ENCODE peak calls at places on chromosomes 11 and 22, in four cellular contexts. One of them, this sample, is unnamed.

GRCh38 chr11:196786-197731 is 4.2 kb downstream of the SCGB1C1 start:
- DNase-seq in adrenal gland: no peak
- DNase-seq in ovary: peak; percentile 18
- DNase-seq in H1: no peak
- DNase-seq in this sample: no peak

GRCh38 chr11:64120951-64121569 is 44.9 kb downstream of the MACROD1 start:
- DNase-seq in adrenal gland: no peak
- DNase-seq in ovary: no peak
- DNase-seq in H1: no peak
- DNase-seq in this sample: no peak

GRCh38 chr11:126197277-126197939 is 14.0 kb downstream of the RPUSD4 start:
- DNase-seq in adrenal gland: no peak
- DNase-seq in ovary: no peak
- DNase-seq in H1: no peak
- DNase-seq in this sample: no peak

GRCh38 chr11:110467556-110467955 is 37.8 kb downstream of the FDX1 start:
- DNase-seq in H1: no peak
- DNase-seq in adrenal gland: no peak
- DNase-seq in ovary: no peak
- DNase-seq in this sample: no peak

GRCh38 chr22:50696799-50697561 is 24.4 kb downstream of the SHANK3 start:
- DNase-seq in ovary: peak; percentile 10
- DNase-seq in adrenal gland: peak; percentile 12
- DNase-seq in H1: no peak
- DNase-seq in this sample: no peak

GRCh38 chr11:1877211-1878133 is 14.2 kb downstream of the PRR33 start:
- DNase-seq in ovary: peak; percentile 66
- DNase-seq in H1: no peak
- DNase-seq in adrenal gland: peak; percentile 79
- DNase-seq in this sample: no peak

GRCh38 chr11:67308031-67308866 is 4.9 kb downstream of the SSH3 start:
- DNase-seq in ovary: no peak
- DNase-seq in H1: no peak
- DNase-seq in adrenal gland: no peak
- DNase-seq in this sample: no peak

GRCh38 chr11:57560146-57560545 is 7.3 kb downstream of the UBE2L6 start:
- DNase-seq in ovary: no peak
- DNase-seq in H1: no peak
- DNase-seq in adrenal gland: no peak
- DNase-seq in this sample: no peak

GRCh38 chr11:47924184-47924671 is 56.1 kb upstream of the PTPRJ start:
- DNase-seq in ovary: no peak
- DNase-seq in H1: no peak
- DNase-seq in adrenal gland: peak; percentile 80
- DNase-seq in this sample: no peak

GRCh38 chr11:104370478-104370877 is 206.5 kb upstream of the PDGFD start:
- DNase-seq in adrenal gland: no peak
- DNase-seq in H1: no peak
- DNase-seq in ovary: no peak
- DNase-seq in this sample: no peak

GRCh38 chr22:32127904-32128303 is 31.2 kb downstream of the C22orf42 start:
- DNase-seq in H1: peak; percentile 27
- DNase-seq in adrenal gland: no peak
- DNase-seq in ovary: no peak
- DNase-seq in this sample: no peak

GRCh38 chr11:43942651-43943356 is 367 bp downstream of the C11orf96 start:
- DNase-seq in adrenal gland: peak; percentile 65
- DNase-seq in ovary: peak; percentile 65
- DNase-seq in H1: no peak
- DNase-seq in this sample: no peak

GRCh38 chr22:43572710-43573109 is 160.9 kb downstream of the MPPED1 start:
- DNase-seq in H1: no peak
- DNase-seq in ovary: no peak
- DNase-seq in adrenal gland: no peak
- DNase-seq in this sample: peak; percentile 26

GRCh38 chr11:115471367-115471766 is 32.8 kb downstream of the CADM1 start:
- DNase-seq in ovary: no peak
- DNase-seq in adrenal gland: peak; percentile 17
- DNase-seq in H1: no peak
- DNase-seq in this sample: no peak

GRCh38 chr11:117356126-117356761 is 28.6 kb downstream of the CEP164 start:
- DNase-seq in H1: no peak
- DNase-seq in ovary: no peak
- DNase-seq in adrenal gland: no peak
- DNase-seq in this sample: no peak

GRCh38 chr22:27099896-27100295 is 442.5 kb downstream of the MIAT start:
- DNase-seq in ovary: no peak
- DNase-seq in adrenal gland: no peak
- DNase-seq in H1: no peak
- DNase-seq in this sample: no peak

GRCh38 chr11:2109541-2110019 is 29.6 kb downstream of the IGF2 start:
- DNase-seq in ovary: no peak
- DNase-seq in H1: no peak
- DNase-seq in adrenal gland: no peak
- DNase-seq in this sample: no peak

GRCh38 chr11:129593098-129593497 is 217.4 kb downstream of the BARX2 start:
- DNase-seq in H1: no peak
- DNase-seq in adrenal gland: no peak
- DNase-seq in ovary: no peak
- DNase-seq in this sample: no peak

GRCh38 chr22:37462983-37463382 is 23.2 kb downstream of the MFNG start:
- DNase-seq in H1: no peak
- DNase-seq in adrenal gland: peak; percentile 31
- DNase-seq in ovary: no peak
- DNase-seq in this sample: no peak

GRCh38 chr22:23632178-23632577 is at the start of gene DRICH1:
- DNase-seq in adrenal gland: no peak
- DNase-seq in ovary: no peak
- DNase-seq in H1: no peak
- DNase-seq in this sample: no peak

DNA sequence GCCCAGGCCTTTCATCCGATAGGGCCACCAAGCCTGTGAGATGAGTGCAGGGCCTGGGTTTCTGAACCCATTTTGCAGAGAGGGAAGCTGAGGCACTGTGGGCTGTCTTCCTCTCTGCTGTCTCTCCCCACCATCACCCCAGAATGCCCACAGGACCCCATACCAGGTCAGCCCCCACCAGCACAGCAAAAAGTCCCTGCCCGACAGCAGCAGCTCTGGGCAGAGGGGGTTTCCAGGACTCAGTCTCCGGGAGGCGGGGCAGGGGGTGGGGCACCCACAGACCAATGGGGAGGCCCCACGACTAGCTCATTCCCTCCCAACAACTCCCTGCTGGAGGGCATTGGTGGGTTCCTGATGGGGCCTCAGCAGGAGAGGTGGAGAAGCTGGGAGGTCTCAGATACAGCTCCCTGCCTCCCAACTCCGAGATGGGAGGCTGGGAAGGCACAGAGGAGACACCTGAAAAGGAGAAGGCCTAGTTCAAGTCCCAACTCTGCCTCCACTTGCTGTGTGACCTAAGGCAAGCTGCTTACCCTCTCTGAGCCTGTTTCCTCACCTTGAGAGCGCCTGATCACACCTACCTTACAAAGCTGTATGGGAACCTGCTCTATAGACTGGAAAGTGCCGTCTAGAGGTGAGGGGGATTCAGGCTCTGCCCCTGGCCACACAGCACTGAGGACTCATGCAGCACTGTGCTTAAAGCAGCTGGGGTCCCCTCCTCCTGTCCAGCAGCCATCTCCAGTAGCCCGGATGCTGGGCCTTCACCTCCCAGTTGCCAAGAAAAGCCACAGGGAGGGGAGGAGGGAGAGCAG is 3.5 kb downstream of the CBX7 start:
- DNase-seq in ovary: peak; percentile 87
- DNase-seq in H1: no peak
- DNase-seq in adrenal gland: peak; percentile 37
- DNase-seq in this sample: no peak
- TF ChIP-seq POLR2A in ovary: peak; percentile 26
- TF ChIP-seq POLR2A in H1: peak; percentile 39
- TF ChIP-seq POLR2A in adrenal gland: no peak
- TF ChIP-seq POLR2A in this sample: no peak

GRCh38 chr11:113875414-113876073 is at the start of gene USP28:
- DNase-seq in adrenal gland: peak; percentile 98
- DNase-seq in ovary: peak; percentile 97
- DNase-seq in H1: peak; percentile 84
- DNase-seq in this sample: peak; percentile 98
- TF ChIP-seq POLR2A in adrenal gland: peak; percentile 92
- TF ChIP-seq POLR2A in ovary: peak; percentile 41
- TF ChIP-seq POLR2A in H1: peak; percentile 95
- TF ChIP-seq POLR2A in this sample: peak; percentile 33

DNA sequence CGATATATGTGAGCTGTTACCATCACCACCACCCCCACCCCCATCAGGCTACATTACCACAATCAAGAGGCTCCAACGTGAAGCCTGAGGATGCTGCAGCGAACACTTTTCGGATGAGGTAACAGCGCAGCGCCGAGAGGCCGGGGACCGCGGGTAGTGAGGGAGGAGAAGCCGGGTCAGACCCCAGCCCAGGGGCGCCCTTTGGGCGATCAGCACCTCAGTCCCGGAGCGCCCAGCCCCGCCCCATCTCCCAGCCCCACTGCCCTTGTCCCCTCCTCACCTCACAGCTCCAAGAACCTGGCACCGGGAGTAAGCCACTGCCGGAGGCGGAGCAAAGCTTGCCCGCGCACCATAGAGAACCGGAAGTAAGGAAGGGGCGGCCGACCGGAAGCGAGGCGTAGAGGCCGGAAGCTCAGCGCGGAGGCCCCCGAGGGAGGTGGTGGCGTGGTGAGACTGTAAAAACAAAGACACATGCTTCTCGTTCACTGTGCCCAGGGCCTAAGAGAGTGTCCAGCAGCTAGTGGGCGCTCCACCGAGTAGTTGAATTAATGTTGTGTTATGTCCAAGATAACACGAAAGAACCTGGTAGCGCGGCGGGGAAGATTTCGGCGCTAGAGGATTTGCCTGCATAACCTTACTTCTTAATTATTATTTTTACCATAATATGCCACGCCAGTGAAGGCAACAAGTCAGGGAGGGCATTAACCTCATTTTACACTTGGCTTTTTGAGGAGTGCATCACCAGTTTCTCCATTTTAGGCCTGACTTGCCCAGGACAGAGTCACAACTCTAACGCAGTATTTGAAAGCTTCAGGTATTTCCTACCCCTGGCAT is at the start of gene THOC5:
- DNase-seq in H1: peak; percentile 70
- DNase-seq in ovary: peak; percentile 94
- DNase-seq in adrenal gland: peak; percentile 94
- DNase-seq in this sample: peak; percentile 98
- TF ChIP-seq POLR2A in H1: peak; percentile 95
- TF ChIP-seq POLR2A in ovary: no peak
- TF ChIP-seq POLR2A in adrenal gland: peak; percentile 70
- TF ChIP-seq POLR2A in this sample: peak; percentile 38

GRCh38 chr11:9386901-9387300 is 2.4 kb downstream of the IPO7 start:
- DNase-seq in adrenal gland: no peak
- DNase-seq in H1: no peak
- DNase-seq in ovary: no peak
- DNase-seq in this sample: no peak

GRCh38 chr11:9380773-9381172 is 3.7 kb upstream of the IPO7 start:
- DNase-seq in H1: no peak
- DNase-seq in ovary: no peak
- DNase-seq in adrenal gland: no peak
- DNase-seq in this sample: no peak

GRCh38 chr11:9385288-9385902 is 943 bp downstream of the IPO7 start:
- DNase-seq in adrenal gland: no peak
- DNase-seq in ovary: no peak
- DNase-seq in H1: no peak
- DNase-seq in this sample: no peak

GRCh38 chr11:9386086-9386485 is 1.6 kb downstream of the IPO7 start:
- DNase-seq in adrenal gland: no peak
- DNase-seq in H1: no peak
- DNase-seq in ovary: no peak
- DNase-seq in this sample: no peak

DNA sequence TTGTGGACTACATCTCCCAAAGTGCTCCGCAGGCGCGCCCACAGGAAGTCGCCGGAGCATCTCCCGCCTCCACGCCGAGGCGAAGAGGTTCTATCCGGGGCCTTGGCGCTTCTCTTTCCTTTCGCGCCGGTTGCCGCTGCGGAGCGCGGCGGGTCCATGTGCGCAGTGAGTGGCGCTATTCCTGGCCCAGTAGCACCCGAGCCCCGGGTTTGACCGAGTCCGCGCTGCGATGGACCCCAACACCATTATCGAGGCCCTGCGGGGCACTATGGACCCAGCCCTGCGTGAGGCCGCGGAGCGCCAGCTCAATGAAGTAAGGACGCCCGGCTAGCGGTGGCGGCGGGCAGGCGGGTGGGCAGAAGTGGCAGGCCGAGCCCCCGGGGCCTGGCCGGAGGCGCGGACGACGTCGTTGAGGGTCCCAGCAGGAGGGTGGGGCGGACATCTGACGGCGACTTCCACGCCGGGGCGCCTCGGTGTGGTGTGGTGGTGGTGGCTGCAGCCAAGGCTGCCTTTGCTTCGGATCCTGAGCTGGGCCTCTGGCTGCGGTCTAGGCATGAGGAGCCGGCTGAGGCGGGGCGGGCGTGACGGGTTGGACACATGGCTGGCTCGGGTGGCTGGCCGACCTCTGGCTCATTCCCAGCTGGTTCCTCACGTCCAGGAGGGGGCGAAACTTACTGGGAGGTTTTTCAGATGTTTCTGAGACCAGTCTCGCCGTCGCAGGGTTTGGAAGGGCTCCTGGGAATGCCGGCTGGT is at the start of gene IPO7:
- DNase-seq in ovary: peak; percentile 88
- DNase-seq in H1: peak; percentile 75
- DNase-seq in adrenal gland: peak; percentile 92
- DNase-seq in this sample: peak; percentile 94
- TF ChIP-seq POLR2A in ovary: peak; percentile 69
- TF ChIP-seq POLR2A in H1: peak; percentile 96
- TF ChIP-seq POLR2A in adrenal gland: peak; percentile 81
- TF ChIP-seq POLR2A in this sample: peak; percentile 88

GRCh38 chr22:20885557-20886323 is 26.9 kb downstream of the SNAP29 start:
- DNase-seq in H1: peak; percentile 69
- DNase-seq in ovary: peak; percentile 74
- DNase-seq in adrenal gland: peak; percentile 87
- DNase-seq in this sample: peak; percentile 93
- TF ChIP-seq POLR2A in H1: no peak
- TF ChIP-seq POLR2A in ovary: no peak
- TF ChIP-seq POLR2A in adrenal gland: peak; percentile 37
- TF ChIP-seq POLR2A in this sample: no peak

DNA sequence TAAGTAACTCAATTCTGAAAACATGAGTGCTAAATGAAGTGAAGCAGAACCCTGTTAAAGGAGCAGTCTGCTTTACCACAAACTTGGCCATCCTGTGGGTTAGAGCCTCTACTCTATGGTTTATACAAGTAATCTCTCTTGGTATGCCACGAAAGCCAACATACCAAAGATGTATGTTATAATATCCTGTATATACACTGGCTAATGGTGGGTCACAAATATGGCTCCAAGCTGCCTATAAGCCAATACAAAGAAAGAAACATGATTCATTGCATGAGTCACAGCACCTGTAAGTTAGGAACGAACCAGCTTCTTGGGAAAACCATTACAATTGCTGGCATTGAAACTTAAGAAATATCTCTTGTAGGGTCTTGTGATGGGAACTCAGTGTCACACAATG is 16.1 kb downstream of the XRRA1 start:
- DNase-seq in adrenal gland: no peak
- DNase-seq in ovary: no peak
- DNase-seq in H1: no peak
- DNase-seq in this sample: no peak
- TF ChIP-seq POLR2A in adrenal gland: no peak
- TF ChIP-seq POLR2A in ovary: no peak
- TF ChIP-seq POLR2A in H1: no peak
- TF ChIP-seq POLR2A in this sample: no peak

This sample was measured in esophagus muscularis mucosa.